ENCODE peak calls at places on chromosomes 5 and 9, in four cellular contexts. One of them, this sample, is unnamed.

GRCh38 chr5:116361171-116361967 is 213.3 kb downstream of the SEMA6A start:
- DNase-seq in testis: peak
- DNase-seq in cardiac muscle cell: peak
- DNase-seq in mammary epithelial cell: no peak
- DNase-seq in this sample: no peak

GRCh38 chr5:67215592-67216471 is 19.2 kb upstream of the CD180 start:
- DNase-seq in testis: peak
- DNase-seq in cardiac muscle cell: peak
- DNase-seq in mammary epithelial cell: no peak
- DNase-seq in this sample: no peak

GRCh38 chr9:21121079-21121478 is 20.6 kb downstream of the IFNW1 start:
- DNase-seq in testis: no peak
- DNase-seq in cardiac muscle cell: no peak
- DNase-seq in mammary epithelial cell: no peak
- DNase-seq in this sample: no peak

GRCh38 chr5:90386099-90386710 is 23.4 kb downstream of the CETN3 start:
- DNase-seq in testis: no peak
- DNase-seq in cardiac muscle cell: peak
- DNase-seq in mammary epithelial cell: no peak
- DNase-seq in this sample: no peak

GRCh38 chr5:148014276-148014675 is 49.5 kb upstream of the SPINK5 start:
- DNase-seq in testis: no peak
- DNase-seq in cardiac muscle cell: no peak
- DNase-seq in mammary epithelial cell: peak
- DNase-seq in this sample: peak

GRCh38 chr9:79584655-79584982 is 12.9 kb downstream of the TLE4 start:
- DNase-seq in testis: no peak
- DNase-seq in cardiac muscle cell: no peak
- DNase-seq in mammary epithelial cell: no peak
- DNase-seq in this sample: no peak

GRCh38 chr9:130246126-130246525 is 19.4 kb upstream of the HMCN2 start:
- DNase-seq in testis: no peak
- DNase-seq in cardiac muscle cell: no peak
- DNase-seq in mammary epithelial cell: no peak
- DNase-seq in this sample: no peak

GRCh38 chr5:79146352-79146751 is 34.7 kb downstream of the BHMT start:
- DNase-seq in testis: no peak
- DNase-seq in cardiac muscle cell: no peak
- DNase-seq in mammary epithelial cell: peak
- DNase-seq in this sample: peak

GRCh38 chr5:115920171-115920725 is 42.0 kb upstream of the LVRN start:
- DNase-seq in testis: no peak
- DNase-seq in cardiac muscle cell: no peak
- DNase-seq in mammary epithelial cell: no peak
- DNase-seq in this sample: no peak

GRCh38 chr5:103938151-103938671 is 375.6 kb upstream of the NUDT12 start:
- DNase-seq in testis: no peak
- DNase-seq in cardiac muscle cell: no peak
- DNase-seq in mammary epithelial cell: no peak
- DNase-seq in this sample: no peak

GRCh38 chr9:126589349-126589748 is 24.4 kb upstream of the LMX1B start:
- DNase-seq in testis: no peak
- DNase-seq in cardiac muscle cell: no peak
- DNase-seq in mammary epithelial cell: no peak
- DNase-seq in this sample: no peak

GRCh38 chr5:121872846-121873245 is 21.2 kb downstream of the FTMT start:
- DNase-seq in testis: no peak
- DNase-seq in cardiac muscle cell: no peak
- DNase-seq in mammary epithelial cell: no peak
- DNase-seq in this sample: no peak

GRCh38 chr5:58087905-58088304 is 372.0 kb downstream of the PLK2 start:
- DNase-seq in testis: no peak
- DNase-seq in cardiac muscle cell: no peak
- DNase-seq in mammary epithelial cell: no peak
- DNase-seq in this sample: no peak

GRCh38 chr9:2622361-2623045 is 916 bp downstream of the VLDLR start:
- DNase-seq in testis: peak
- DNase-seq in cardiac muscle cell: peak
- DNase-seq in mammary epithelial cell: peak
- DNase-seq in this sample: no peak

GRCh38 chr5:57532513-57533497 is 50.2 kb upstream of the ACTBL2 start:
- DNase-seq in testis: no peak
- DNase-seq in cardiac muscle cell: no peak
- DNase-seq in mammary epithelial cell: peak
- DNase-seq in this sample: no peak

GRCh38 chr9:13491493-13492424 is 212.3 kb upstream of the MPDZ start:
- DNase-seq in testis: no peak
- DNase-seq in cardiac muscle cell: peak
- DNase-seq in mammary epithelial cell: peak
- DNase-seq in this sample: peak

GRCh38 chr5:141211-141610 is 49.2 kb downstream of the PLEKHG4B start:
- DNase-seq in testis: no peak
- DNase-seq in cardiac muscle cell: no peak
- DNase-seq in mammary epithelial cell: no peak
- DNase-seq in this sample: no peak

GRCh38 chr9:89756891-89757537 is 152.2 kb downstream of the GADD45G start:
- DNase-seq in testis: peak
- DNase-seq in cardiac muscle cell: no peak
- DNase-seq in mammary epithelial cell: no peak
- DNase-seq in this sample: no peak

GRCh38 chr9:80874276-80874675 is 815.1 kb downstream of the TLE1 start:
- DNase-seq in testis: no peak
- DNase-seq in cardiac muscle cell: no peak
- DNase-seq in mammary epithelial cell: peak
- DNase-seq in this sample: peak

GRCh38 chr9:114782586-114782985 is 23.3 kb downstream of the TNFSF15 start:
- DNase-seq in testis: no peak
- DNase-seq in cardiac muscle cell: no peak
- DNase-seq in mammary epithelial cell: no peak
- DNase-seq in this sample: no peak

GRCh38 chr9:127578952-127579853 is 32.9 kb upstream of the STXBP1 start:
- DNase-seq in testis: peak
- DNase-seq in cardiac muscle cell: no peak
- DNase-seq in mammary epithelial cell: peak
- DNase-seq in this sample: peak

GRCh38 chr9:70589571-70590263 is 175.3 kb upstream of the KLF9 start:
- DNase-seq in testis: no peak
- DNase-seq in cardiac muscle cell: no peak
- DNase-seq in mammary epithelial cell: peak
- DNase-seq in this sample: no peak

GRCh38 chr5:37086466-37087178 is 162.6 kb downstream of the CPLANE1 start:
- DNase-seq in testis: no peak
- DNase-seq in cardiac muscle cell: no peak
- DNase-seq in mammary epithelial cell: peak
- DNase-seq in this sample: no peak

GRCh38 chr5:82405618-82406199 is 127.6 kb upstream of the RPS23 start:
- DNase-seq in testis: no peak
- DNase-seq in cardiac muscle cell: no peak
- DNase-seq in mammary epithelial cell: peak
- DNase-seq in this sample: peak

GRCh38 chr9:98811051-98811650 is 3.7 kb downstream of the GALNT12 start:
- DNase-seq in testis: no peak
- DNase-seq in cardiac muscle cell: no peak
- DNase-seq in mammary epithelial cell: peak
- DNase-seq in this sample: peak

GRCh38 chr5:74418709-74419108 is 221.8 kb downstream of the ENC1 start:
- DNase-seq in testis: no peak
- DNase-seq in cardiac muscle cell: peak
- DNase-seq in mammary epithelial cell: no peak
- DNase-seq in this sample: no peak
- H3K27ac ChIP-seq in testis: no peak
- H3K27ac ChIP-seq in cardiac muscle cell: no peak
- H3K27ac ChIP-seq in mammary epithelial cell: no peak
- H3K27ac ChIP-seq in this sample: no peak

DNA sequence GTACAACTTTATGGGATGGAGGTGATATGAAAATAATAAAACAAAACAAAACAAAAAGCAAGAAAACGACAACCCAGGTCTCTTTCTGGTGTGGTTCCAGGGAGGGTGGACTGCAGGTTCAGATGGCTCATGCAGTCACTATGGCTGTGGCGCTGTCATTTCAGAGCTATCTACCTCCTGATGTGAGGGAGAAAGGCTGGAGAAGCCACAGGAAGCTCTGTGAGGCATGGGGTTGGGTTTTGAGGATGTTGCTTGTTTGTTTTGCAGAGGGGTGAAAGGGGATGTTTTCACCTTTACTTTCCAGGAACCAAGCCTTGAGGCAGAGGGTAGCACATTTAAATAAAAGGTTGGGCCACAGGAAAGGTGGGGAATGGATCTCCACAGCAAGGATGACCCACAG is 18.7 kb downstream of the NIPAL4 start:
- DNase-seq in testis: no peak
- DNase-seq in cardiac muscle cell: no peak
- DNase-seq in mammary epithelial cell: no peak
- DNase-seq in this sample: no peak
- H3K27ac ChIP-seq in testis: no peak
- H3K27ac ChIP-seq in cardiac muscle cell: no peak
- H3K27ac ChIP-seq in mammary epithelial cell: no peak
- H3K27ac ChIP-seq in this sample: no peak

GRCh38 chr5:15966651-15967050 is 212.9 kb downstream of the MARCHF11 start:
- DNase-seq in testis: no peak
- DNase-seq in cardiac muscle cell: no peak
- DNase-seq in mammary epithelial cell: no peak
- DNase-seq in this sample: no peak
- H3K27ac ChIP-seq in testis: no peak
- H3K27ac ChIP-seq in cardiac muscle cell: peak
- H3K27ac ChIP-seq in mammary epithelial cell: no peak
- H3K27ac ChIP-seq in this sample: no peak

GRCh38 chr5:133029321-133029720 is 3.0 kb upstream of the ZCCHC10 start:
- DNase-seq in testis: no peak
- DNase-seq in cardiac muscle cell: no peak
- DNase-seq in mammary epithelial cell: no peak
- DNase-seq in this sample: no peak
- H3K27ac ChIP-seq in testis: no peak
- H3K27ac ChIP-seq in cardiac muscle cell: no peak
- H3K27ac ChIP-seq in mammary epithelial cell: no peak
- H3K27ac ChIP-seq in this sample: no peak

DNA sequence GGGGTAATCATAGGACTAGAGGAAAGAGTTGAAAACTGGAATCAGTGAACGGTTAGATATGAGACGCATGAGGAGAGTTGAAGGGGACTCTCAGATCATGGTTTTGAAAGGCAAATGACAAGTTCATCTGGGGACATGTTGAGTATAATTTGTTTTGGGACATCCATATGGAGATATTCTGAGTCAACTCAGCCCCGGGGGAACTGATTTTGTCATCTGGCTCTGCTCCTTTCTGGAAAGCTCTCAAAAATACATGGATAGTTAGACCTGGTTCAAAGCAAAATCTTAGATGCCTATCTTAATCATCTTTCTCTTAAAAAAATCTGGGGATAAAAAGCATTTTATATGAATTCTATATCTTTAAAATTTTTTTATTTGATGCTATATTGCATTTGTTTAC is 161.2 kb downstream of the SNX18 start:
- DNase-seq in testis: no peak
- DNase-seq in cardiac muscle cell: no peak
- DNase-seq in mammary epithelial cell: no peak
- DNase-seq in this sample: no peak
- H3K27ac ChIP-seq in testis: no peak
- H3K27ac ChIP-seq in cardiac muscle cell: no peak
- H3K27ac ChIP-seq in mammary epithelial cell: no peak
- H3K27ac ChIP-seq in this sample: no peak

GRCh38 chr5:95726811-95727763 is 4.0 kb upstream of the RHOBTB3 start:
- DNase-seq in testis: no peak
- DNase-seq in cardiac muscle cell: no peak
- DNase-seq in mammary epithelial cell: no peak
- DNase-seq in this sample: no peak
- H3K27ac ChIP-seq in testis: peak
- H3K27ac ChIP-seq in cardiac muscle cell: peak
- H3K27ac ChIP-seq in mammary epithelial cell: no peak
- H3K27ac ChIP-seq in this sample: peak

GRCh38 chr9:19373527-19373926 is 6.5 kb downstream of the RPS6 start:
- DNase-seq in testis: no peak
- DNase-seq in cardiac muscle cell: no peak
- DNase-seq in mammary epithelial cell: no peak
- DNase-seq in this sample: no peak

GRCh38 chr9:19371942-19372341 is 8.1 kb downstream of the RPS6 start:
- DNase-seq in testis: no peak
- DNase-seq in cardiac muscle cell: no peak
- DNase-seq in mammary epithelial cell: no peak
- DNase-seq in this sample: no peak

GRCh38 chr9:19375536-19375935 is 4.5 kb downstream of the RPS6 start:
- DNase-seq in testis: no peak
- DNase-seq in cardiac muscle cell: no peak
- DNase-seq in mammary epithelial cell: no peak
- DNase-seq in this sample: no peak

GRCh38 chr9:19369107-19369506 is 10.9 kb downstream of the RPS6 start:
- DNase-seq in testis: no peak
- DNase-seq in cardiac muscle cell: no peak
- DNase-seq in mammary epithelial cell: no peak
- DNase-seq in this sample: no peak

DNA sequence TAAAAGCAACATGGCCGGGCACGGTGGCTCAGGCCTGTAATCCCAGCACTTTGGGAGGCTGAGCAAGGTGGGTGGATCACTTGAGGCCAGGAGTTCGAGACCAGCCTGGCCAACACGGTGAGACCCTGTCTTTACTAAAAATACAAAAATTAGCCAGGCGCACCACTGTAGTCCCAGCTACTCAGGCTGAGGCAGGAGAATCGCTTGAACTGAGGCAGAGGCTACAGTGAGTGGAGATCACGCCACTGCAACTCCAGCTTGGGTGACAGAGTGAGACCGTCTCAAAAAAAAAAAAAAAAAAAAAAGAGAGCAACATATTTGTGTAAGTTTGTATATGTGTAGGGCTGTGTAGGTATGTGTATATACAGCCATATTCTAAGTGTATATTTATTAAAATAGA is 7.5 kb downstream of the RPS6 start:
- DNase-seq in testis: no peak
- DNase-seq in cardiac muscle cell: no peak
- DNase-seq in mammary epithelial cell: no peak
- DNase-seq in this sample: no peak
- H3K27ac ChIP-seq in testis: no peak
- H3K27ac ChIP-seq in cardiac muscle cell: peak
- H3K27ac ChIP-seq in mammary epithelial cell: no peak
- H3K27ac ChIP-seq in this sample: peak

DNA sequence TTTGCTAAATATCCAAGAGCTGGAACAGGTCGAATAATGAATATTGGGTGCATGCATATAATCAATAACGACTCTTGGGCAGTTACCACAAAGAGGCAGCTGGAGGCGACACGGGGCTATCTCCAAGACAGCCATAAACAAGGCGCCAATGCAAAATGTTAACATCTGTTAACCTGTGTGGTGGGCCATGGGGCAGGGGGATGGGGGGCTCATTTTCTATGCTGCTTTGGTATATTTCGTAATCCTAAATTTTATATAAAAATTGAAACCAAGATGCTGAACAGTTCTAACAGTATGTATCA is 1.3 kb upstream of the RNF44 start:
- DNase-seq in testis: no peak
- DNase-seq in cardiac muscle cell: no peak
- DNase-seq in mammary epithelial cell: no peak
- DNase-seq in this sample: no peak
- H3K27ac ChIP-seq in testis: peak
- H3K27ac ChIP-seq in cardiac muscle cell: peak
- H3K27ac ChIP-seq in mammary epithelial cell: no peak
- H3K27ac ChIP-seq in this sample: peak